ENCODE peak calls at places on chromosome 10, in six cellular contexts. One of them, this sample, is unnamed.

GRCh38 chr10:16777473-16778370 is 39.5 kb downstream of the RSU1 start:
- DNase-seq in breast epithelium: no peak
- DNase-seq in stomach: no peak
- DNase-seq in brain microvascular endothelial cell: peak
- DNase-seq in GM23338: peak
- DNase-seq in suprapubic skin: no peak
- DNase-seq in this sample: no peak

GRCh38 chr10:88819290-88819689 is 16.8 kb downstream of the LIPM start:
- DNase-seq in breast epithelium: no peak
- DNase-seq in stomach: no peak
- DNase-seq in brain microvascular endothelial cell: no peak
- DNase-seq in GM23338: no peak
- DNase-seq in suprapubic skin: no peak
- DNase-seq in this sample: no peak

GRCh38 chr10:63456437-63457210 is 9.2 kb downstream of the JMJD1C start:
- DNase-seq in breast epithelium: no peak
- DNase-seq in stomach: no peak
- DNase-seq in brain microvascular endothelial cell: no peak
- DNase-seq in GM23338: no peak
- DNase-seq in suprapubic skin: no peak
- DNase-seq in this sample: no peak

GRCh38 chr10:87618470-87619423 is 40.9 kb upstream of the PAPSS2 start:
- DNase-seq in breast epithelium: no peak
- DNase-seq in stomach: peak
- DNase-seq in brain microvascular endothelial cell: no peak
- DNase-seq in GM23338: no peak
- DNase-seq in suprapubic skin: no peak
- DNase-seq in this sample: peak

GRCh38 chr10:79081353-79082034 is 12.7 kb downstream of the ZMIZ1 start:
- DNase-seq in breast epithelium: no peak
- DNase-seq in stomach: no peak
- DNase-seq in brain microvascular endothelial cell: peak
- DNase-seq in GM23338: no peak
- DNase-seq in suprapubic skin: no peak
- DNase-seq in this sample: no peak

GRCh38 chr10:119020627-119020946 is 8.9 kb upstream of the NANOS1 start:
- DNase-seq in breast epithelium: no peak
- DNase-seq in stomach: no peak
- DNase-seq in brain microvascular endothelial cell: no peak
- DNase-seq in GM23338: no peak
- DNase-seq in suprapubic skin: no peak
- DNase-seq in this sample: no peak

GRCh38 chr10:30351502-30351901 is 2.4 kb upstream of the MTPAP start:
- DNase-seq in breast epithelium: no peak
- DNase-seq in stomach: no peak
- DNase-seq in brain microvascular endothelial cell: no peak
- DNase-seq in GM23338: no peak
- DNase-seq in suprapubic skin: no peak
- DNase-seq in this sample: no peak

GRCh38 chr10:74439213-74439612 is 288.2 kb downstream of the ADK start:
- DNase-seq in breast epithelium: no peak
- DNase-seq in stomach: no peak
- DNase-seq in brain microvascular endothelial cell: no peak
- DNase-seq in GM23338: no peak
- DNase-seq in suprapubic skin: no peak
- DNase-seq in this sample: no peak

GRCh38 chr10:47061776-47062175 is 150.5 kb downstream of the PTPN20 start:
- DNase-seq in breast epithelium: no peak
- DNase-seq in stomach: no peak
- DNase-seq in brain microvascular endothelial cell: no peak
- DNase-seq in GM23338: no peak
- DNase-seq in suprapubic skin: no peak
- DNase-seq in this sample: no peak

GRCh38 chr10:86365346-86366032 is 1.1 kb downstream of the GRID1 start:
- DNase-seq in breast epithelium: peak
- DNase-seq in stomach: no peak
- DNase-seq in brain microvascular endothelial cell: no peak
- DNase-seq in GM23338: peak
- DNase-seq in suprapubic skin: peak
- DNase-seq in this sample: no peak

GRCh38 chr10:75950307-75950706 is 518.9 kb downstream of the LRMDA start:
- DNase-seq in breast epithelium: no peak
- DNase-seq in stomach: no peak
- DNase-seq in brain microvascular endothelial cell: no peak
- DNase-seq in GM23338: no peak
- DNase-seq in suprapubic skin: no peak
- DNase-seq in this sample: no peak

GRCh38 chr10:74171625-74172024 is 20.6 kb downstream of the ADK start:
- DNase-seq in breast epithelium: no peak
- DNase-seq in stomach: no peak
- DNase-seq in brain microvascular endothelial cell: peak
- DNase-seq in GM23338: no peak
- DNase-seq in suprapubic skin: no peak
- DNase-seq in this sample: no peak

GRCh38 chr10:88293073-88293472 is 290.0 kb downstream of the RNLS start:
- DNase-seq in breast epithelium: no peak
- DNase-seq in stomach: no peak
- DNase-seq in brain microvascular endothelial cell: no peak
- DNase-seq in GM23338: no peak
- DNase-seq in suprapubic skin: no peak
- DNase-seq in this sample: no peak

GRCh38 chr10:119542357-119542989 is at the start of gene RGS10:
- DNase-seq in breast epithelium: no peak
- DNase-seq in stomach: peak
- DNase-seq in brain microvascular endothelial cell: peak
- DNase-seq in GM23338: peak
- DNase-seq in suprapubic skin: peak
- DNase-seq in this sample: peak

GRCh38 chr10:131016556-131016955 is 295.0 kb downstream of the TCERG1L start:
- DNase-seq in breast epithelium: no peak
- DNase-seq in stomach: no peak
- DNase-seq in brain microvascular endothelial cell: no peak
- DNase-seq in GM23338: no peak
- DNase-seq in suprapubic skin: no peak
- DNase-seq in this sample: no peak

DNA sequence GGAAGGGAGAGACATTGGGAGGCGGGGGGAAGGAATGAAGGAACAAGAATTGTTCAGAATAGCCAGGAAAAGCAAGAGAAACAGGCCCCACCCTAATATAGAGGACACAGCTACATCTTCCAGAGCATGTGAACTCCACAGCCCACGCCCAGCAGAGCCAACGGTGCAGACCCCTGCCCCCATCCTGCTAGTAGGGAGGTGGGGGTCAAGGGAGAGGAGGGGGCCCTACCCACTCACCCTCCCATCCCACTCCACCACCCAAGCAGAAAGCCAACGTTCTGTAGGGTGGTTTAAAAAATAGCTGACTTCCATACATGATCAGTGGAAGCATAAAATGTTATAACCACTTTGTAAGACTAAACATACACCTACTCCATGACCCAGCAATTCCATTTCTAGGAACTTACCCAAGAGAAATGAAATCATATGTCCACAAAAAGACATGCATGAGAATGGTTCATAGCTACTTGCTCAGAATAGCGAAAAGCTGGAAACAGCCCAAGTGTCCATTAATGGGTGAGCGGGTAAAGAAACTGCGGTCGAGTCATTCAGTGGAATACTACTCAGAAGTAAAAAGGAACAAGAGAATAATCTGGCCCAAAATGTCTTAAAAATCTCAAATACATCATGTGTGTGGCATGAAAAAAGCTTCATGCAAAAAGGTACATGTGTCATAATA is 31.8 kb downstream of the CTBP2 start:
- DNase-seq in breast epithelium: no peak
- DNase-seq in stomach: no peak
- DNase-seq in brain microvascular endothelial cell: no peak
- DNase-seq in GM23338: no peak
- DNase-seq in suprapubic skin: no peak
- DNase-seq in this sample: no peak
- H3K27ac ChIP-seq in breast epithelium: no peak
- H3K27ac ChIP-seq in stomach: no peak
- H3K27ac ChIP-seq in brain microvascular endothelial cell: no peak
- H3K27ac ChIP-seq in GM23338: peak
- H3K27ac ChIP-seq in suprapubic skin: no peak
- H3K27ac ChIP-seq in this sample: no peak

GRCh38 chr10:5905854-5906507 is 15.9 kb downstream of the FBH1 start:
- DNase-seq in breast epithelium: no peak
- DNase-seq in stomach: peak
- DNase-seq in brain microvascular endothelial cell: no peak
- DNase-seq in GM23338: no peak
- DNase-seq in suprapubic skin: peak
- DNase-seq in this sample: no peak

GRCh38 chr10:5903563-5903962 is 13.5 kb downstream of the FBH1 start:
- DNase-seq in breast epithelium: no peak
- DNase-seq in stomach: peak
- DNase-seq in brain microvascular endothelial cell: no peak
- DNase-seq in GM23338: no peak
- DNase-seq in suprapubic skin: no peak
- DNase-seq in this sample: no peak

GRCh38 chr10:5904227-5904626 is 14.2 kb downstream of the FBH1 start:
- DNase-seq in breast epithelium: no peak
- DNase-seq in stomach: no peak
- DNase-seq in brain microvascular endothelial cell: no peak
- DNase-seq in GM23338: no peak
- DNase-seq in suprapubic skin: no peak
- DNase-seq in this sample: no peak

GRCh38 chr10:5910323-5911100 is 20.5 kb downstream of the FBH1 start:
- DNase-seq in breast epithelium: no peak
- DNase-seq in stomach: no peak
- DNase-seq in brain microvascular endothelial cell: no peak
- DNase-seq in GM23338: no peak
- DNase-seq in suprapubic skin: peak
- DNase-seq in this sample: no peak

DNA sequence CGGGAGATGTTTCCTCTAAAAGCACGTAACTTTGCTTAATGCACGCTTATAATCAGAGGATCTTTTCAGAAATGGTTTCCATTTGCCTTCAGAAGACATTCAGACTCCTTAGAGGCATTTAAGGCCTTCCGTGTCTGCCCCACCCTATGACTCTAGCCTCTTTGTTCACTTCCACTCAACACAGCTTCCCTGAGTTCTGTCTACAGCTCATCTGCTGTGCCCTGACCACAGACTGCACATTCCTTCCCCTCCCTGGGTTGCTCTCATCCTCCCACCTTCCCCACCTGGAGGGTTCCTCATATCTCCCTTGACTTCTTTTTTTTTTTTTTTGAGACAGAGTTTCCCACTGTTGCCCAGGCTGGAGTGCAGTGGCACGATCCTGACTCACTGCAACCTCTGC is 16.6 kb downstream of the FBH1 start:
- DNase-seq in breast epithelium: no peak
- DNase-seq in stomach: no peak
- DNase-seq in brain microvascular endothelial cell: no peak
- DNase-seq in GM23338: no peak
- DNase-seq in suprapubic skin: peak
- DNase-seq in this sample: no peak
- H3K27ac ChIP-seq in breast epithelium: no peak
- H3K27ac ChIP-seq in stomach: peak
- H3K27ac ChIP-seq in brain microvascular endothelial cell: no peak
- H3K27ac ChIP-seq in GM23338: no peak
- H3K27ac ChIP-seq in suprapubic skin: no peak
- H3K27ac ChIP-seq in this sample: no peak

DNA sequence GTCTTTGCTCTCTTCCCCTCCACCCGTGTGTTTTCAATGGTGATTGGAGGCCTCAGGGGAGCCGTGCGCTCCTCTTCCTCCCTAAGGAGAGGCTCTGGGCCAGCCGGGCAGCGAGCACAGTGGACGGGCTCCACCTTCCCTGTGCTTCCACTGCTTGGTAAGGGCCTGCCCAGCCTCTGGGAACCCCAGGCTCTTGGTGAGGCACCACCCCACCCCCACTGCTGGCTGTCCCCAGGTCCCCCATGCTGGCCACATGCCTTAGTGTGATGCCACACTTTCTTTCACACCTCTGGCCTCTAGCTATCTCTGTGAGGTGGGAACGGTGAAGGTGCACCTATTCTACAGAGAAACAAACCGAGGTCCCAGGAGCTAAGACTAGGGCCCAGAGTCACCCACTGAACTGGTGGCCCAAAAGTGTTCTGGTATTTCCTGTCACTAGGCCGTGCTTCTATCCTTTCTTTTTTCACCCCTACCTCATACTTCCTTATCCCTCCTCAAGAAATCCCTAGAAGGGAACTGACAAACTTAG is 53.3 kb downstream of the UNC5B start:
- DNase-seq in breast epithelium: no peak
- DNase-seq in stomach: no peak
- DNase-seq in brain microvascular endothelial cell: no peak
- DNase-seq in GM23338: no peak
- DNase-seq in suprapubic skin: no peak
- DNase-seq in this sample: no peak
- H3K27ac ChIP-seq in breast epithelium: no peak
- H3K27ac ChIP-seq in stomach: peak
- H3K27ac ChIP-seq in brain microvascular endothelial cell: no peak
- H3K27ac ChIP-seq in GM23338: peak
- H3K27ac ChIP-seq in suprapubic skin: no peak
- H3K27ac ChIP-seq in this sample: no peak

DNA sequence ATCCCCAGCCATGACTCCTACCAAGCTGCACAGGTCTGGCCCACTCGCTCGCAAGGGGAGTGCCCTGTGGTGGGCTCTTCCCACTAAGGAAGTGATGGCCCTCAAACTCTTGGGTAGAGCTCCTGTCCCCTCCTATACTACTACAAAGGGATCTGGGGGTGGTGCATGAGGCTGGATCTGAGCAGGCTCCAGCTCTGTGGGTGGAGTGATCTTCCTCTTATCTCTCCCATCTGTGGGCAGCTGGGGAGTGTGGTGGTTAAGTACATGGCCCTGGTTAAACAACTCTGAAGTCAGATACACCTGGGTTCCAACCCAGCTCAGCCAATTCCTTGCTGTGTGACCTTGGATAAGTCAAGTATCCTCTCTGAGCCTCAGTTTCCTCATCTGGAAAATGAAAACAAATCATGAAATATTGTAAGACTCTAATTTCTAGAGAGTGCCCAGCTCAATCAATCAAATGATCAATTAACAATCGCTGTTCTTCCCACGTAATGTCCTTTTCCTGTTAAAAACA is 17.4 kb downstream of the DDIT4 start:
- DNase-seq in breast epithelium: no peak
- DNase-seq in stomach: no peak
- DNase-seq in brain microvascular endothelial cell: no peak
- DNase-seq in GM23338: no peak
- DNase-seq in suprapubic skin: no peak
- DNase-seq in this sample: no peak
- H3K27ac ChIP-seq in breast epithelium: no peak
- H3K27ac ChIP-seq in stomach: no peak
- H3K27ac ChIP-seq in brain microvascular endothelial cell: no peak
- H3K27ac ChIP-seq in GM23338: no peak
- H3K27ac ChIP-seq in suprapubic skin: no peak
- H3K27ac ChIP-seq in this sample: no peak